ENCODE peak calls at places on chromosomes 16 and 17, in seven cellular contexts. H, J, M, X, N, T and U are unnamed samples.
A peak's percentile ranks its signal among the peaks of the same experiment; 100 is the strongest.

GRCh38 chr17:17028059-17028877 is 14.0 kb upstream of the MPRIP start:
- DNase-seq in H (peak; percentile 86), J (peak; percentile 66), M (no peak), X (peak; percentile 33), N (peak; percentile 95), T (peak; percentile 83), U (peak; percentile 95)

GRCh38 chr17:33487187-33487586 is 194.1 kb upstream of the ASIC2 start:
- DNase-seq in H (no peak), J (no peak), M (no peak), X (no peak), N (no peak), T (no peak), U (no peak)

GRCh38 chr16:79899316-79900110 is 299.0 kb upstream of the MAF start:
- DNase-seq in H (no peak), J (no peak), M (no peak), X (no peak), N (no peak), T (no peak), U (no peak)

GRCh38 chr16:67936876-67937605 is 391 bp upstream of the PSMB10 start:
- DNase-seq in H (no peak), J (no peak), M (peak; percentile 74), X (peak; percentile 78), N (no peak), T (no peak), U (peak; percentile 43)

GRCh38 chr16:57962756-57963155 is 8.2 kb downstream of the CNGB1 start:
- DNase-seq in H (no peak), J (no peak), M (no peak), X (no peak), N (no peak), T (no peak), U (no peak)

GRCh38 chr17:50955667-50956120 is 89.5 kb upstream of the TOB1 start:
- DNase-seq in H (no peak), J (no peak), M (no peak), X (no peak), N (no peak), T (no peak), U (no peak)

GRCh38 chr17:59141860-59142259 is 13.1 kb downstream of the SKA2 start:
- DNase-seq in H (no peak), J (no peak), M (no peak), X (no peak), N (no peak), T (no peak), U (no peak)

GRCh38 chr17:21019976-21020575 is 22.7 kb downstream of the USP22 start:
- DNase-seq in H (no peak), J (peak; percentile 49), M (no peak), X (no peak), N (no peak), T (no peak), U (peak; percentile 35)

GRCh38 chr16:89711601-89712475 is 8.9 kb downstream of the VPS9D1 start:
- DNase-seq in H (no peak), J (peak; percentile 66), M (no peak), X (no peak), N (peak; percentile 68), T (peak; percentile 42), U (peak; percentile 55)

GRCh38 chr16:46765050-46765449 is 16.9 kb upstream of the MYLK3 start:
- DNase-seq in H (no peak), J (peak; percentile 55), M (no peak), X (no peak), N (no peak), T (no peak), U (peak; percentile 68)

GRCh38 chr16:64951193-64951592 is 170.7 kb downstream of the CDH11 start:
- DNase-seq in H (no peak), J (no peak), M (no peak), X (no peak), N (no peak), T (no peak), U (no peak)

GRCh38 chr16:10876799-10877341 is at the start of gene CIITA:
- DNase-seq in H (no peak), J (peak; percentile 80), M (peak; percentile 91), X (peak; percentile 73), N (peak; percentile 51), T (peak; percentile 12), U (peak; percentile 90)

GRCh38 chr16:10878328-10878643 is 1.3 kb downstream of the CIITA start:
- DNase-seq in H (no peak), J (no peak), M (no peak), X (no peak), N (no peak), T (no peak), U (no peak)

GRCh38 chr16:10876305-10876704 is 697 bp upstream of the CIITA start:
- DNase-seq in H (no peak), J (no peak), M (no peak), X (no peak), N (no peak), T (no peak), U (no peak)

GRCh38 chr16:10878644-10879498 is 1.9 kb downstream of the CIITA start:
- DNase-seq in H (no peak), J (no peak), M (peak; percentile 61), X (no peak), N (peak; percentile 67), T (peak; percentile 26), U (no peak)

GRCh38 chr16:10877472-10877946 is 507 bp downstream of the CIITA start:
- DNase-seq in H (no peak), J (no peak), M (no peak), X (no peak), N (no peak), T (no peak), U (no peak)
- TF ChIP-seq CTCF in H (no peak), J (no peak), M (no peak), X (no peak), N (no peak), T (no peak), U (peak; percentile 11)

DNA sequence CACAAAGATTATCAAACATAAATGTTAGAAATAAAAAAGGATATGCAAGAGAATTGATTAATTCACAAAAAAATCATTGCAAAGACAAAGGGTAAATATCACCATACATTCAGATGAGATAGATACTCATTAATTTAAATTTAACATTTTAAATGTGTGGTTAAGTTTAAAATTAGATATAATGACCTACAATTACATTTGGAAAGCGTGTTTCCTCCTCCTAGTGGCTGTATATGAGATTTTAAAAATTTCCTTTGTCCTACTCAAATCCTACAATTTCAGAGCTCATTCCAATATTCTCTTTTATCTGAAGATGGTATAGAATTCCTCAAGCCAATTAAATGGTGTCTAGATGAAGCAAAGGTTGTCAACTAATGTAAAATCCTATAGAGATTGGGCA is 169.2 kb upstream of the CDH8 start:
- DNase-seq in H (no peak), J (no peak), M (no peak), X (no peak), N (no peak), T (no peak), U (no peak)
- TF ChIP-seq CTCF in H (peak; percentile 64), J (no peak), M (no peak), X (no peak), N (no peak), T (no peak), U (no peak)

GRCh38 chr17:82647593-82648164 is 565 bp downstream of the WDR45B start:
- DNase-seq in H (no peak), J (no peak), M (peak; percentile 28), X (peak; percentile 41), N (peak; percentile 45), T (peak; percentile 26), U (no peak)
- TF ChIP-seq CTCF in H (peak; percentile 13), J (no peak), M (no peak), X (no peak), N (no peak), T (no peak), U (no peak)

DNA sequence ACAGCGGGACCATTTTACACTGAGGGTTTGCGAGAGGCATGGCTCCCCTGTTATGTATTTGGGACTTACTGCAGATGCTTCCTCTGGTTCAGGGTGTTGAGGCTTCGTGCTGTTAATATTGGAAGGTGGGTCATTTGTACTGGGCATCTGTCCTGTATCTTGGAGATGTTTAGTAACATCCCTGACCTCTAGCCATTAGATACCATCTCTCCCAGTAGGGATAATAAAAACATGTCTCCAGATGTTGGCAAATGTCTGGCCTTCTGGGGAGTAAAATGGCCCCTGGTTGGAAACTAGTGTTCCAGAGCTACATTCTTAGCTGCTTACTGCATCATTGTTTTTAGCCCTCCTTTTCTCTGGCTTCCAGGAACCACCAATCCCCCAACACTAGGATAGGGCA is 388.0 kb downstream of the WWOX start:
- DNase-seq in H (no peak), J (no peak), M (no peak), X (no peak), N (no peak), T (peak; percentile 28), U (no peak)
- TF ChIP-seq CTCF in H (no peak), J (no peak), M (no peak), X (no peak), N (no peak), T (no peak), U (no peak)

GRCh38 chr17:42251115-42251514 is 25.1 kb downstream of the STAT5B start:
- DNase-seq in H (no peak), J (peak; percentile 63), M (no peak), X (no peak), N (no peak), T (peak; percentile 74), U (no peak)
- TF ChIP-seq CTCF in H (peak; percentile 44), J (peak; percentile 61), M (no peak), X (no peak), N (no peak), T (peak; percentile 52), U (peak; percentile 58)

GRCh38 chr17:29115435-29115834 is 64.8 kb downstream of the MYO18A start:
- DNase-seq in H (no peak), J (no peak), M (no peak), X (no peak), N (no peak), T (no peak), U (no peak)

GRCh38 chr17:29115906-29116651 is 64.1 kb downstream of the MYO18A start:
- DNase-seq in H (no peak), J (peak; percentile 61), M (no peak), X (no peak), N (no peak), T (peak; percentile 29), U (peak; percentile 67)

GRCh38 chr17:29116652-29117439 is 63.4 kb downstream of the MYO18A start:
- DNase-seq in H (peak; percentile 86), J (peak; percentile 67), M (peak; percentile 78), X (peak; percentile 70), N (peak; percentile 78), T (peak; percentile 47), U (peak; percentile 27)

GRCh38 chr17:29119265-29119664 is 60.9 kb downstream of the MYO18A start:
- DNase-seq in H (no peak), J (no peak), M (no peak), X (no peak), N (no peak), T (no peak), U (no peak)

DNA sequence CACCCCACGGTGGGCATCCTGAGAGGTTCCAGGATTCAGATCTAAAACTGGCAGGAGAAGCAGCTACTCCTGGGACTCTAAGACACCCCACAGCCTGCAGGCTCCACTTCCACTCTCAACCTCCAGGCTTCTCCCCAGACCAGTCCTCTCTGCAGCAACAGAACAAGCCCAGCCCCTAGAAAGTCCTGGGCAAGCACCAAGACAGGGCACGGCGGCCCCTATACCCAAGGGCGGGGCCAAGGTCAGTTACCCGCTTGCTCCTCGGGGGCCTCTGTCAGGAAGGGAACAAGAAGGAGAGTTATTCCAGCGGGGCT is 62.8 kb downstream of the MYO18A start:
- DNase-seq in H (no peak), J (no peak), M (no peak), X (no peak), N (no peak), T (no peak), U (no peak)
- TF ChIP-seq CTCF in H (peak; percentile 62), J (no peak), M (no peak), X (no peak), N (peak; percentile 19), T (no peak), U (peak; percentile 77)

GRCh38 chr17:75876938-75877751 is 1.2 kb downstream of the TRIM47 start:
- DNase-seq in H (no peak), J (peak; percentile 97), M (peak; percentile 98), X (peak; percentile 97), N (peak; percentile 90), T (peak; percentile 97), U (peak; percentile 86)
- TF ChIP-seq CTCF in H (no peak), J (no peak), M (no peak), X (no peak), N (no peak), T (no peak), U (no peak)